ENCODE peak calls at places on chromosomes 7 and 10, in five cellular contexts. G, Q, X, M and D are unnamed samples.

GRCh38 chr7:84200859-84201258 is 6.3 kb upstream of the SEMA3A start:
- DNase-seq in G (no peak), Q (no peak), X (no peak), M (peak), D (no peak)

GRCh38 chr7:121328508-121329459 is at the start of gene WNT16:
- DNase-seq in G (peak), Q (no peak), X (no peak), M (no peak), D (peak)

GRCh38 chr10:93412801-93413200 is 69.3 kb downstream of the MYOF start:
- DNase-seq in G (no peak), Q (no peak), X (peak), M (no peak), D (no peak)

GRCh38 chr7:139118803-139119485 is 9.4 kb upstream of the ZC3HAV1 start:
- DNase-seq in G (no peak), Q (no peak), X (peak), M (no peak), D (peak)

GRCh38 chr10:127977368-127978009 is 70.6 kb downstream of the PTPRE start:
- DNase-seq in G (peak), Q (peak), X (no peak), M (peak), D (no peak)

GRCh38 chr10:2246747-2247146 is 509.4 kb upstream of the ADARB2 start:
- DNase-seq in G (no peak), Q (no peak), X (no peak), M (no peak), D (no peak)

GRCh38 chr10:73625004-73625883 is 16.0 kb downstream of the MYOZ1 start:
- DNase-seq in G (peak), Q (no peak), X (peak), M (peak), D (peak)

GRCh38 chr10:118237930-118238329 is 104.2 kb downstream of the FAM204A start:
- DNase-seq in G (no peak), Q (no peak), X (no peak), M (no peak), D (no peak)

GRCh38 chr10:132644544-132645530 is 107.2 kb downstream of the INPP5A start:
- DNase-seq in G (peak), Q (no peak), X (no peak), M (no peak), D (no peak)

GRCh38 chr7:8189615-8190014 is 72.4 kb downstream of the ICA1 start:
- DNase-seq in G (no peak), Q (no peak), X (no peak), M (no peak), D (no peak)

GRCh38 chr10:76082956-76083355 is 651.5 kb downstream of the LRMDA start:
- DNase-seq in G (no peak), Q (no peak), X (no peak), M (peak), D (no peak)

GRCh38 chr7:54877683-54878082 is 118.7 kb upstream of the SEC61G start:
- DNase-seq in G (no peak), Q (no peak), X (no peak), M (peak), D (no peak)

GRCh38 chr10:94107191-94107590 is 113.5 kb downstream of the PLCE1 start:
- DNase-seq in G (no peak), Q (no peak), X (no peak), M (no peak), D (no peak)

GRCh38 chr7:3336042-3336665 is 35.1 kb downstream of the SDK1 start:
- DNase-seq in G (no peak), Q (no peak), X (no peak), M (no peak), D (no peak)

GRCh38 chr10:97270523-97271154 is 21.8 kb downstream of the ARHGAP19 start:
- DNase-seq in G (no peak), Q (no peak), X (no peak), M (peak), D (no peak)

GRCh38 chr10:121312582-121312981 is 285.7 kb downstream of the FGFR2 start:
- DNase-seq in G (no peak), Q (no peak), X (no peak), M (no peak), D (no peak)

GRCh38 chr10:114083040-114083439 is 39.4 kb downstream of the ADRB1 start:
- DNase-seq in G (no peak), Q (no peak), X (no peak), M (no peak), D (no peak)

GRCh38 chr7:45088821-45089313 is at the start of gene NACAD:
- DNase-seq in G (no peak), Q (no peak), X (no peak), M (no peak), D (no peak)

GRCh38 chr7:25496394-25497103 is 268.3 kb upstream of the NPVF start:
- DNase-seq in G (no peak), Q (no peak), X (peak), M (no peak), D (peak)

GRCh38 chr7:140517546-140518369 is 38.5 kb upstream of the MKRN1 start:
- DNase-seq in G (peak), Q (no peak), X (peak), M (peak), D (peak)

GRCh38 chr7:46577394-46577793 is 656.3 kb upstream of the IGFBP3 start:
- DNase-seq in G (no peak), Q (no peak), X (no peak), M (no peak), D (no peak)

GRCh38 chr10:112716076-112716475 is 234.0 kb upstream of the TCF7L2 start:
- DNase-seq in G (no peak), Q (no peak), X (no peak), M (no peak), D (no peak)

GRCh38 chr10:7053195-7053594 is 357.6 kb downstream of the SFMBT2 start:
- DNase-seq in G (no peak), Q (no peak), X (no peak), M (no peak), D (no peak)

GRCh38 chr7:145269418-145270161 is 433.7 kb upstream of the TPK1 start:
- DNase-seq in G (no peak), Q (no peak), X (no peak), M (no peak), D (no peak)

GRCh38 chr10:36683421-36683820 is 442.0 kb upstream of the ANKRD30A start:
- DNase-seq in G (no peak), Q (no peak), X (no peak), M (no peak), D (no peak)
- TF ChIP-seq CTCF in G (no peak), Q (no peak), X (no peak), M (no peak), D (no peak)

GRCh38 chr7:92246363-92247101 is 758 bp downstream of the ANKIB1 start:
- DNase-seq in G (peak), Q (no peak), X (peak), M (peak), D (peak)
- TF ChIP-seq CTCF in G (no peak), Q (no peak), X (no peak), M (no peak), D (no peak)

DNA sequence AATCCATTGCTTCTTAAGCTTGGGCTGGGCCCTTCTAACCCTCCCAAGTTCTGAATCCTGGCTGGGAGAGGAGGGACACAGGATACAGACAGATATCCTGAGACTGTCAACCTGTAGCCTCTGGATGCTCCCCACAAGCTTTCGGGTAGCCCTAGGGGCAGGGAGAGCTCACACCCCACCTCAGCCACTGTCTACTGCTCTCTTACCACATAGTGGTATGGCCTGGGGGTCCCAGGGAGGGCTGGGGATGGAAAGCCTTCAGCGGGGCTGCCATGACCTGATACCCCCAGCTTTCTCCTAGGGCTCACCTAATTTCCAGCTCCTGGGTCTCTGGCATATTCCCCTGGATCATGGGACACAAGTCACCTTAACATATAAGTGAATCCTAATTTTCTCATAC is 25.1 kb downstream of the CRHR2 start:
- DNase-seq in G (no peak), Q (no peak), X (no peak), M (no peak), D (no peak)
- TF ChIP-seq CTCF in G (no peak), Q (no peak), X (no peak), M (no peak), D (no peak)

GRCh38 chr7:1593091-1593866 is 23.4 kb upstream of the PSMG3 start:
- DNase-seq in G (no peak), Q (no peak), X (peak), M (peak), D (no peak)
- TF ChIP-seq CTCF in G (no peak), Q (peak), X (peak), M (peak), D (peak)

DNA sequence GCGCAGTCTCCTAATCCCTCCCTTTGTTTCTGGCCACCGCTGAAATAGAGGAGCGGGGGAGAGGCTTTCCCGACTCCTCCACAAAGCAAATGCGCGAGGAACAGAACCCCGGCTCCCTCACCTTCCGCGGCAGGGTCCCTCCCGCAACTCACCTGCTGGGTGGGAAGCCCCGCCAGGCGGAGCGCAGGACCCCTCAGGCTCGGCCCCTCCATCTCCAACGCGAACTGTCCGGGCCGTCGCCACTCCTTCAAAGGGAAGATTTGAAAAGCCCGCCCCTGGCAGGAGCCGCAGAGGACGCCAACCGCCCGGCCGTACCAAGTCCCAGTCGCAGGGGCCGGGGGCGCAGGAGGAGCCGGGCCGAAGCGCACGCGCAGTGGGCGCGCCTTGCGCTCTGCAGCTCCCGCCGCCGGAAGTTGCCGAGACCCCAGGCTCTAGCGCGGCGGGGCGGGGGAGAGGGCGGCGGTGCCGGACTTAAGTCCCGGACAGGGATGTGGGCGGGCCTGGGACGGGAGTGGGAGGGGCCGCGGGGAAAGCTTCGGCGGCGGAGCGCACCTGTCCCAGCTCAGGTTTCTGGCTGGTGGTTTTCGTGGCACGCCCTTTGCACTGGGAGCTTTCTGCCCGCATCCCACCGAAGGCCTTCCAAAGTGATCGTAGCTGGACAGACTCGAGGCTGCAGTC is at the start of gene RTKN2:
- DNase-seq in G (peak), Q (peak), X (peak), M (peak), D (peak)
- TF ChIP-seq CTCF in G (no peak), Q (no peak), X (no peak), M (no peak), D (no peak)